ENCODE peak calls at places on chromosomes 12 and 14, in five cellular contexts. Q is RWPE1, C is activated T-cell treated with anti-CD3 and anti-CD28 coated beads for 48 hours, S is tibial artery, U is EL. G is an unnamed sample.

GRCh38 chr12:7638764-7639570 is 26.7 kb downstream of the APOBEC1 start:
- DNase-seq in Q (peak), C (peak), S (peak), U (peak), G (peak)

GRCh38 chr14:88791629-88792571 is 853 bp downstream of the EML5 start:
- DNase-seq in Q (no peak), C (no peak), S (peak), U (peak), G (no peak)

GRCh38 chr14:103763730-103764488 is 48.3 kb downstream of the ZFYVE21 start:
- DNase-seq in Q (no peak), C (no peak), S (no peak), U (no peak), G (no peak)

GRCh38 chr12:11698729-11699128 is 49.3 kb downstream of the ETV6 start:
- DNase-seq in Q (no peak), C (no peak), S (no peak), U (no peak), G (no peak)

GRCh38 chr14:73753043-73753886 is 39.1 kb upstream of the PNMA1 start:
- DNase-seq in Q (no peak), C (no peak), S (peak), U (peak), G (no peak)

GRCh38 chr14:90426663-90427062 is 29.8 kb downstream of the CALM1 start:
- DNase-seq in Q (no peak), C (no peak), S (no peak), U (no peak), G (no peak)

GRCh38 chr12:49288412-49288853 is 6.5 kb upstream of the PRPH start:
- DNase-seq in Q (peak), C (peak), S (peak), U (peak), G (no peak)

GRCh38 chr12:1531160-1531653 is 63.2 kb downstream of the FBXL14 start:
- DNase-seq in Q (no peak), C (no peak), S (no peak), U (peak), G (no peak)

GRCh38 chr12:42426733-42427132 is 100.8 kb downstream of the PPHLN1 start:
- DNase-seq in Q (peak), C (peak), S (no peak), U (peak), G (no peak)

GRCh38 chr14:64549805-64550538 is at the start of gene PPP1R36:
- DNase-seq in Q (no peak), C (peak), S (no peak), U (peak), G (no peak)

GRCh38 chr12:559208-559905 is 99.6 kb downstream of the B4GALNT3 start:
- DNase-seq in Q (no peak), C (no peak), S (no peak), U (no peak), G (no peak)

GRCh38 chr14:98924046-98924445 is 348.0 kb downstream of the BCL11B start:
- DNase-seq in Q (no peak), C (no peak), S (peak), U (no peak), G (no peak)

GRCh38 chr14:66965831-66966230 is 223.4 kb upstream of the GARIN2 start:
- DNase-seq in Q (peak), C (no peak), S (no peak), U (peak), G (no peak)

GRCh38 chr14:35261774-35262173 is 30.4 kb upstream of the PSMA6 start:
- DNase-seq in Q (no peak), C (no peak), S (no peak), U (no peak), G (no peak)

GRCh38 chr14:104690266-104690711 is 871 bp downstream of the INF2 start:
- DNase-seq in Q (no peak), C (no peak), S (no peak), U (no peak), G (no peak)

GRCh38 chr14:91337699-91338335 is 79.8 kb downstream of the CCDC88C start:
- DNase-seq in Q (no peak), C (no peak), S (no peak), U (no peak), G (no peak)

GRCh38 chr14:89347885-89348284 is 69.1 kb downstream of the FOXN3 start:
- DNase-seq in Q (no peak), C (no peak), S (no peak), U (no peak), G (no peak)

GRCh38 chr14:57486767-57487379 is 6.8 kb downstream of the CCDC198 start:
- DNase-seq in Q (peak), C (no peak), S (no peak), U (peak), G (no peak)

GRCh38 chr14:22597771-22598098 is 365 bp upstream of the ABHD4 start:
- DNase-seq in Q (no peak), C (no peak), S (no peak), U (no peak), G (no peak)

GRCh38 chr14:44494125-44494524 is 13.0 kb downstream of the FSCB start:
- DNase-seq in Q (no peak), C (no peak), S (no peak), U (no peak), G (no peak)

GRCh38 chr14:68295316-68295816 is 475.8 kb downstream of the RAD51B start:
- DNase-seq in Q (no peak), C (no peak), S (no peak), U (no peak), G (no peak)

GRCh38 chr12:52041695-52042123 is 9.5 kb upstream of the NR4A1 start:
- DNase-seq in Q (no peak), C (no peak), S (no peak), U (no peak), G (no peak)

GRCh38 chr12:82366182-82366581 is 7.9 kb downstream of the METTL25 start:
- DNase-seq in Q (no peak), C (no peak), S (no peak), U (peak), G (no peak)

GRCh38 chr14:20754308-20754707 is 8.6 kb downstream of the EDDM3A start:
- DNase-seq in Q (no peak), C (no peak), S (no peak), U (no peak), G (no peak)

GRCh38 chr12:124370384-124370783 is 75.5 kb downstream of the RFLNA start:
- DNase-seq in Q (no peak), C (no peak), S (no peak), U (no peak), G (no peak)

GRCh38 chr12:80936642-80937390 is 918 bp downstream of the LIN7A start:
- DNase-seq in Q (no peak), C (no peak), S (peak), U (peak), G (no peak)

GRCh38 chr12:122206111-122206881 is 2.8 kb downstream of the B3GNT4 start:
- DNase-seq in Q (no peak), C (no peak), S (no peak), U (no peak), G (no peak)

GRCh38 chr12:116066381-116067230 is 210.9 kb downstream of the MED13L start:
- DNase-seq in Q (peak), C (peak), S (peak), U (peak), G (no peak)

GRCh38 chr12:125922328-125922727 is 857.1 kb downstream of the AACS start:
- DNase-seq in Q (no peak), C (no peak), S (no peak), U (no peak), G (no peak)

GRCh38 chr12:80551897-80552296 is 107.9 kb downstream of the PTPRQ start:
- DNase-seq in Q (peak), C (no peak), S (no peak), U (peak), G (peak)

GRCh38 chr12:26471560-26471959 is 276.2 kb downstream of the SSPN start:
- DNase-seq in Q (no peak), C (no peak), S (no peak), U (no peak), G (no peak)

GRCh38 chr14:106460916-106461315 is 934.5 kb downstream of the TMEM121 start:
- DNase-seq in Q (no peak), C (no peak), S (no peak), U (no peak), G (no peak)

GRCh38 chr12:11581179-11581755 is 68.2 kb upstream of the ETV6 start:
- DNase-seq in Q (peak), C (peak), S (peak), U (peak), G (no peak)

GRCh38 chr12:91072931-91073330 is 15.1 kb upstream of the KERA start:
- DNase-seq in Q (no peak), C (no peak), S (no peak), U (no peak), G (no peak)

GRCh38 chr12:48104531-48104930 is 1.3 kb downstream of the SENP1 start:
- DNase-seq in Q (peak), C (no peak), S (no peak), U (no peak), G (no peak)

GRCh38 chr12:123115409-123116111 is 35.3 kb downstream of the PITPNM2 start:
- DNase-seq in Q (peak), C (no peak), S (peak), U (peak), G (peak)

GRCh38 chr14:36222952-36223468 is 46.5 kb upstream of the PTCSC3 start:
- DNase-seq in Q (no peak), C (no peak), S (no peak), U (no peak), G (no peak)

GRCh38 chr12:123532021-123532420 is 1.5 kb downstream of the RILPL1 start:
- DNase-seq in Q (no peak), C (no peak), S (peak), U (peak), G (no peak)

G was measured in thoracic aorta.